ENCODE peak calls at places on chromosome 18, in six cellular contexts. P is right cardiac atrium, F is H7, D is mesendoderm, S is mammary epithelial cell, U is GM12864. R is an unnamed sample.

GRCh38 chr18:48445540-48445939 is 36.4 kb upstream of the ZBTB7C start:
- DNase-seq in D (peak), U (peak), P (peak), F (peak), S (peak), R (peak)

GRCh38 chr18:73842795-73843394 is 304.7 kb downstream of the FBXO15 start:
- DNase-seq in F (peak), D (peak), U (peak), S (peak), P (peak), R (peak)

GRCh38 chr18:4004176-4004829 is 450.8 kb downstream of the DLGAP1 start:
- DNase-seq in F (no peak), S (peak), P (no peak), D (no peak), U (no peak), R (peak)

GRCh38 chr18:77857926-77858325 is 608.3 kb downstream of the GALR1 start:
- DNase-seq in F (no peak), U (no peak), D (no peak), P (no peak), S (no peak), R (no peak)

GRCh38 chr18:52341617-52342381 is 1.8 kb downstream of the DCC start:
- DNase-seq in D (peak), S (peak), P (no peak), F (peak), U (no peak), R (no peak)

GRCh38 chr18:6194640-6195039 is 220.1 kb downstream of the L3MBTL4 start:
- DNase-seq in U (no peak), D (no peak), P (no peak), S (no peak), F (no peak), R (no peak)

GRCh38 chr18:67665266-67665665 is 148.7 kb upstream of the DSEL start:
- DNase-seq in P (no peak), F (no peak), U (no peak), S (peak), D (peak), R (no peak)

GRCh38 chr18:75034937-75035336 is 174.0 kb downstream of the PTGR3 start:
- DNase-seq in U (no peak), S (no peak), P (no peak), F (no peak), D (no peak), R (no peak)

GRCh38 chr18:26103579-26103978 is 13.2 kb upstream of the SS18 start:
- DNase-seq in D (peak), U (no peak), P (no peak), F (peak), S (no peak), R (peak)

GRCh38 chr18:47928466-47928865 is 2.0 kb downstream of the SMAD2 start:
- DNase-seq in D (no peak), S (peak), F (no peak), P (no peak), U (no peak), R (peak)

GRCh38 chr18:79515944-79516351 is 120.2 kb downstream of the NFATC1 start:
- DNase-seq in D (no peak), U (no peak), S (no peak), P (no peak), F (peak), R (no peak)

GRCh38 chr18:427005-427404 is 73.5 kb downstream of the COLEC12 start:
- DNase-seq in U (no peak), P (no peak), S (no peak), F (no peak), D (no peak), R (no peak)

GRCh38 chr18:21391074-21391673 is 149.1 kb downstream of the GREB1L start:
- DNase-seq in S (peak), U (no peak), P (no peak), F (no peak), D (peak), R (peak)

GRCh38 chr18:49002881-49003280 is 52.1 kb upstream of the SMAD7 start:
- DNase-seq in P (no peak), U (no peak), F (no peak), S (no peak), D (no peak), R (no peak)

GRCh38 chr18:79404567-79404910 is 8.8 kb downstream of the NFATC1 start:
- DNase-seq in U (no peak), P (no peak), D (no peak), F (no peak), S (no peak), R (no peak)

GRCh38 chr18:78928076-78928475 is 51.5 kb upstream of the SALL3 start:
- DNase-seq in U (no peak), F (no peak), P (no peak), D (no peak), S (no peak), R (no peak)

GRCh38 chr18:26082475-26082874 is 7.9 kb downstream of the SS18 start:
- DNase-seq in P (no peak), U (no peak), F (no peak), D (no peak), S (no peak), R (no peak)

GRCh38 chr18:74013955-74014354 is 133.7 kb downstream of the FBXO15 start:
- DNase-seq in P (peak), F (no peak), D (no peak), S (peak), U (no peak), R (peak)

GRCh38 chr18:13011719-13012118 is 20.6 kb downstream of the CEP192 start:
- DNase-seq in P (no peak), F (no peak), D (no peak), U (no peak), S (peak), R (no peak)

GRCh38 chr18:4986677-4987076 is 210.4 kb downstream of the AKAIN1 start:
- DNase-seq in P (no peak), D (no peak), F (no peak), S (no peak), U (no peak), R (no peak)

GRCh38 chr18:21129586-21130216 is 18.1 kb upstream of the ROCK1 start:
- DNase-seq in D (no peak), S (no peak), F (no peak), P (no peak), U (no peak), R (no peak)

GRCh38 chr18:11004294-11004693 is 145.1 kb downstream of the PIEZO2 start:
- DNase-seq in S (no peak), U (no peak), D (no peak), F (no peak), P (no peak), R (peak)

GRCh38 chr18:79947881-79948610 is 3.4 kb downstream of the SLC66A2 start:
- DNase-seq in P (no peak), F (no peak), S (no peak), D (no peak), U (no peak), R (no peak)

DNA sequence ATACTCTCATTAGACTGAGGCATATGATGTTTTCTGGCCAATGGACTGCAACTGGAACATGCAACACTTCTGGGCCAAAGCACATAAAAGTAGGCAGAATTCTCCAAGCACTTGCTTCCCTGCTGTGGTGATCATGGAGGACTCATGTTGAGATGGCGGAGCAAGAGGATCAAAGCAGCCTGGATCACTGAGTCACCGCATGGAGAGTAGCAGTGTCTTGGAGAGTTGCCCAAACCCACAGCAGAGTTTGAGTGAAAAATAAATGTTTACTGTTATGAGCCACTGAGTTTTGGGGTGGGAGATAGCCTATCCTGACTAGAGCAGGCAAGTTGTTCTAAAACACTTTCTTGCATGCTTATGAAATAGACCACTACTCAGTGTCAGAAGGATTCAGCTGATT is 359.5 kb downstream of the ZNF521 start:
- DNase-seq in S (peak), F (no peak), D (no peak), U (no peak), P (no peak), R (no peak)
- H3K4me3 ChIP-seq in S (no peak), F (no peak), D (no peak), U (no peak), P (no peak), R (no peak)

GRCh38 chr18:45774065-45774521 is 50.1 kb downstream of the SLC14A1 start:
- DNase-seq in F (no peak), S (peak), D (no peak), P (no peak), U (no peak), R (no peak)

GRCh38 chr18:45777393-45777792 is 48.1 kb upstream of the SIGLEC15 start:
- DNase-seq in U (no peak), P (no peak), F (no peak), D (no peak), S (peak), R (no peak)

GRCh38 chr18:45775726-45776125 is 49.7 kb upstream of the SIGLEC15 start:
- DNase-seq in U (no peak), S (no peak), D (peak), P (no peak), F (peak), R (no peak)

GRCh38 chr18:45772081-45772480 is 48.1 kb downstream of the SLC14A1 start:
- DNase-seq in U (no peak), P (no peak), F (no peak), S (no peak), D (no peak), R (no peak)

DNA sequence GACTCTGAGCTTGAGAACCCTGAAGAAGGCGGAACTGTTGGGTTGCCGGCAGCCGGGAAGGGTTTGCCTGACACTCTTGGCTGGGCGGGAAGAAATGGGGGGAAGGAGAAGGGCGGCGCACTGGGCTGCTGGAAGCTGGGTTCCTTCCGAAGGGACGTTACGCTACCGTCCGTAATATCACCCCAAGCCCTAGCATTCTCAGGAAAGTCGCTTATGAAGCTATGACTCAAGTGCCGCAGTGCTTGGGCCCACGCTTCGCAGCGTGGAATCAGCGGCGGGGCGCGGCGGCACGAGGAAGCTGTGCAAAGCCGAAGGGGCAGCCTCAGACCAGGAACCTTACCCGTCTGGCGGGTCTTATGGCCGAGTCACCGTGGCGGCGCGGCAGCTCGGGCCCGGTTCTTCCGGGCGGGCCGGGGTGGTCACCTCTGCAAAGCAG is 50.2 kb upstream of the SIGLEC15 start:
- DNase-seq in P (peak), U (peak), S (no peak), F (peak), D (peak), R (peak)
- H3K4me3 ChIP-seq in P (peak), U (peak), S (no peak), F (peak), D (peak), R (peak)

GRCh38 chr18:54830260-54830659 is 2.0 kb downstream of the RAB27B start:
- DNase-seq in U (no peak), S (peak), D (no peak), P (no peak), F (no peak), R (no peak)
- H3K4me3 ChIP-seq in U (no peak), S (peak), D (no peak), P (no peak), F (no peak), R (no peak)

GRCh38 chr18:56019908-56020307 is 431.9 kb upstream of the TCF4 start:
- DNase-seq in U (no peak), P (no peak), F (no peak), S (no peak), D (no peak), R (no peak)

GRCh38 chr18:56026505-56026904 is 438.5 kb upstream of the TCF4 start:
- DNase-seq in U (no peak), F (no peak), D (no peak), P (no peak), S (no peak), R (no peak)

GRCh38 chr18:56021814-56022205 is 433.8 kb upstream of the TCF4 start:
- DNase-seq in D (no peak), P (no peak), U (no peak), F (no peak), S (no peak), R (no peak)

GRCh38 chr18:56019156-56019555 is 431.2 kb upstream of the TCF4 start:
- DNase-seq in S (no peak), P (no peak), F (no peak), U (no peak), D (no peak), R (no peak)

DNA sequence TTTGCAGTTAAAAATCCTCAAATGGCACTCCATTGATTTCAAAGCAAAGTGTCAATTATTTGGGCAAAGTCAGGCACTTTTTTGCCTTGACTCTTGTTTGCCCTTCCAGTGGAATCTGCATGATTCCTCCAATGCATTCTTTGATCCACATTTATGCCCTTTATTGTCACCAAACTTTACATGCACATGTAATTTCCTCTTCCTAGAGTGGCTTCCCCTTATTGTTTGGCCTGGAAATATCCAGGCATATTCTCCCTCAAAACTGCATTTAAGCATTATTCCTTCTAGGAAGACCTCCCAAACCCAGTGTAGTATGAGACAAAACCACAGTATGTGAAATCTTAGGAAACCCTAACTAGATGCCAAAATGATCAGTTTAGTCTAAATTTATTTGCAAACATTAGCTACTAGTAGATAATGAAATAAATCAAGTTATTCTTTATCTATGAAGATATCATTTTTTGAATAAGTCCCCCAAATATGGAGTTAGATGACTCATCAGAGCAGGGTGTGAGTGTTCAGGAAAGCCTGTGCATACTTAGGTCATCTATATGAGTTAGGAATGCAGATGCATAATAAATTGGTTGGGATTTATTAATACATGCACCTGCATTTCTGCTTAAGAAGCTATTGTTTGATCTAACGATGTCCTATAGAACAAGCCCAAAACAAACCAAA is 433.3 kb upstream of the TCF4 start:
- DNase-seq in U (no peak), F (no peak), D (no peak), S (no peak), P (no peak), R (no peak)
- H3K4me3 ChIP-seq in U (no peak), F (no peak), D (no peak), S (no peak), P (no peak), R (no peak)

GRCh38 chr18:31041346-31042067 is 1.0 kb downstream of the DSC3 start:
- DNase-seq in F (peak), U (no peak), P (no peak), D (peak), S (peak), R (no peak)

GRCh38 chr18:31042068-31042390 is 513 bp downstream of the DSC3 start:
- DNase-seq in U (no peak), D (no peak), F (no peak), P (no peak), S (no peak), R (no peak)

GRCh38 chr18:31040982-31041345 is 1.6 kb downstream of the DSC3 start:
- DNase-seq in D (peak), P (no peak), U (no peak), S (peak), F (peak), R (no peak)

GRCh38 chr18:31043709-31044108 is 1.2 kb upstream of the DSC3 start:
- DNase-seq in F (no peak), U (no peak), P (no peak), S (no peak), D (no peak), R (no peak)

DNA sequence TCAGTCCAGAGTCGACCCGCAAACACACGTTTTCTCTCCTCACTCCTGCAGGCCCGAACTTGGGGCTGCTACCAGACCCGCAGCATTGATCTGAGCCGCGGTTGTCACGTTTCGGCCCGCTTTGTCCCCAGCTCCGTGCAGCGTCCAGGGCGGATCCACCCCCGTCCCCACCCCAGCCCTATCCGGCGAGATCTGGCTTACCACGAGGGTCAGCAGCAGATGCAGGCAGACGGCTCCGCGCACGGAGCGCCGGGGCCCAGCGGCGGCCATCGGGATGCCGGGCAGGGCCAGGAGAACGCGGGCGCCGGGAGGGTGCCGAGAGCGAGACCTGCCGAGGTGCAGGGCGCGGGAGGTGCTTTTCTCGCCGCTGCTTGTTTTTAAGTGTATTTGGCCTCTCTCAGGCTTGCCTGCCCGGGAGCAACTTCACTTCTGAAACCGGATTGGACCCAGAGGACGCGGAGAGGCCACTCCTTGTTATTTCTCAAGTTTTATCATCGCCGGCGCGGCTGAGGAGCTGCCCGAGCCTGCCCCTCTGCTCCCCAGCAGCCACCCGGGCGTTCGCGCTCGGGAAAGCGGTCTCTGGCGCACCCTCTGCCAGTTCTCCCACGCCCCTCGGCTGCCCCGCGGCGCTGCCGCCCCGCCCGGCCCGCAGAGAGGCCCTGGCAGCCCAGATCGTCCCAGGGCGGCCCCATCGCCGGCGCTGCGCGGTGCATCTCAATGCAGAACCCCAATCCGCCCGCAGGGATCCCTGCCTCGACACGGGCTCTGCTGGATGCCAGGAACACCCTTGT is at the start of gene DSC3:
- DNase-seq in U (no peak), D (peak), P (peak), S (peak), F (peak), R (no peak)
- H3K4me3 ChIP-seq in U (no peak), D (peak), P (peak), S (peak), F (peak), R (no peak)

GRCh38 chr18:63177822-63178525 is 141.6 kb downstream of the BCL2 start:
- DNase-seq in S (no peak), U (no peak), F (peak), D (no peak), P (peak), R (no peak)
- H3K4me3 ChIP-seq in S (no peak), U (no peak), F (no peak), D (no peak), P (no peak), R (no peak)